ENCODE peak calls at places on chromosomes 7 and 10, in four cellular contexts. One of them, this sample, is unnamed.

GRCh38 chr10:116470071-116470470 is 42.4 kb downstream of the PNLIPRP3 start:
- DNase-seq in A549: no peak
- DNase-seq in HepG2: no peak
- DNase-seq in K562: no peak
- DNase-seq in this sample: no peak

GRCh38 chr7:39084344-39084743 is 106.6 kb downstream of the POU6F2 start:
- DNase-seq in HepG2: peak; percentile 2
- DNase-seq in K562: no peak
- DNase-seq in A549: no peak
- DNase-seq in this sample: no peak

GRCh38 chr10:91391915-91392314 is 18.2 kb upstream of the HECTD2 start:
- DNase-seq in K562: no peak
- DNase-seq in HepG2: no peak
- DNase-seq in A549: no peak
- DNase-seq in this sample: no peak

GRCh38 chr7:156473476-156474240 is 166.9 kb upstream of the RNF32 start:
- DNase-seq in A549: peak; percentile 53
- DNase-seq in HepG2: peak; percentile 25
- DNase-seq in K562: peak; percentile 57
- DNase-seq in this sample: peak; percentile 19

GRCh38 chr7:88322151-88322550 is 15.5 kb upstream of the STEAP4 start:
- DNase-seq in A549: no peak
- DNase-seq in K562: no peak
- DNase-seq in HepG2: no peak
- DNase-seq in this sample: no peak

GRCh38 chr10:30371954-30372353 is 22.9 kb upstream of the MTPAP start:
- DNase-seq in K562: no peak
- DNase-seq in HepG2: no peak
- DNase-seq in A549: peak; percentile 45
- DNase-seq in this sample: no peak

GRCh38 chr7:15504376-15504775 is 57.4 kb downstream of the AGMO start:
- DNase-seq in K562: no peak
- DNase-seq in A549: no peak
- DNase-seq in HepG2: no peak
- DNase-seq in this sample: no peak

GRCh38 chr10:96987842-96988175 is 155.7 kb downstream of the LCOR start:
- DNase-seq in HepG2: no peak
- DNase-seq in K562: no peak
- DNase-seq in A549: no peak
- DNase-seq in this sample: peak; percentile 59

GRCh38 chr10:129949411-129950335 is 14.4 kb downstream of the EBF3 start:
- DNase-seq in A549: no peak
- DNase-seq in K562: no peak
- DNase-seq in HepG2: no peak
- DNase-seq in this sample: peak; percentile 26

GRCh38 chr7:101170617-101171441 is 5.5 kb upstream of the VGF start:
- DNase-seq in A549: no peak
- DNase-seq in HepG2: no peak
- DNase-seq in K562: no peak
- DNase-seq in this sample: no peak

GRCh38 chr7:49417034-49417433 is 356.4 kb upstream of the VWC2 start:
- DNase-seq in HepG2: no peak
- DNase-seq in K562: no peak
- DNase-seq in A549: no peak
- DNase-seq in this sample: no peak

GRCh38 chr10:120495226-120495625 is 38.2 kb downstream of the PLPP4 start:
- DNase-seq in K562: no peak
- DNase-seq in A549: no peak
- DNase-seq in HepG2: no peak
- DNase-seq in this sample: no peak

GRCh38 chr7:144050093-144050492 is 1.3 kb downstream of the OR2A5 start:
- DNase-seq in HepG2: no peak
- DNase-seq in K562: no peak
- DNase-seq in A549: no peak
- DNase-seq in this sample: no peak

GRCh38 chr7:144048648-144049047 is at the start of gene OR2A5:
- DNase-seq in A549: no peak
- DNase-seq in HepG2: no peak
- DNase-seq in K562: no peak
- DNase-seq in this sample: no peak
- TF ChIP-seq MAZ in A549: no peak
- TF ChIP-seq MAZ in HepG2: no peak
- TF ChIP-seq MAZ in K562: no peak
- TF ChIP-seq MAZ in this sample: no peak

DNA sequence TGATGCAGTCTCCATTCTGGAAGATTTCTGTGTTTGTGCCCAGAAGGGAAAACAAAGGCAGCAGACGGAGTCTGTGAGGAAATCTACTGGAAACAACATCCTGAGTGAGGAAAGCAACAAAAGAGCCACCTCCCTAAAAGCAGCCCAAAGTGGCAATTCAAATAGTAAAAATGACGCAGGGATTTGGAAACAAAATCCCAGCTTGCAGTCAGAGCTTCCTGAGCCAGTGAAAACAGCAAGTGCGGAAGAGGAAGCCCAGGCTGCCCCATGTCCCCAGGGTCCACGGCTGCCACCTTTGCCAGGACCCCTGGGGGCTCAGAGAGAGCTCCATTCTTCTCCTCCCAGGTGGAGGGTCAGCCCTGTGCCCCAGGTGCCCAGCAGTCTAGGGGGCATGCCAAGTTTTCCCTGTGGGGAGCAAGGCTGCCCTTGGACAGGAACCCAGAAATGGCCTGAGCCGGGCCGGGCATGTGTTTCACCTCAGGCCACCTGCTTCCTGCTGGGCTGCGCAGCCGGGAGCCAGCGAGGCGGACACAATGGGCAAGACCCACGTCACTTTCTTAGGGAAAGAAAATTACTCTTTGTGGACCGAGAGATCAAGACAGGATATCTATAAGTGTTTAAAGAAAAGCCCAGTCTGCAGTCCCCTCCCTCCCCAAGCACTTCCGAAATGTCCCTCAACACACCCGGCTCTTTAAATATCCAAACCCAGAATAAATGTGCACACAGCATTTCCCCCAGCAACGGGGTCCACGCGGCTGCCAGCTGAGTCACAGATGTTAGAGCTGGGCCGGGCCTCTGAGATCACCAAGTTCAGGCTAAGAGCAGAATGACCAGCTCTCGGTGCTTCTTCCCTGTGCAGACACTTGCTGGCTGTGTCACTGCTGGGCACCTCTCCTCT is 231.1 kb downstream of the ARHGAP12 start:
- DNase-seq in K562: no peak
- DNase-seq in A549: no peak
- DNase-seq in HepG2: no peak
- DNase-seq in this sample: peak; percentile 85
- TF ChIP-seq MAZ in K562: no peak
- TF ChIP-seq MAZ in A549: no peak
- TF ChIP-seq MAZ in HepG2: no peak
- TF ChIP-seq MAZ in this sample: no peak

GRCh38 chr7:43856996-43857395 is 12.3 kb downstream of the MRPS24 start:
- DNase-seq in A549: no peak
- DNase-seq in K562: no peak
- DNase-seq in HepG2: no peak
- DNase-seq in this sample: peak; percentile 58

GRCh38 chr7:43850348-43851116 is 18.8 kb downstream of the MRPS24 start:
- DNase-seq in HepG2: no peak
- DNase-seq in A549: no peak
- DNase-seq in K562: no peak
- DNase-seq in this sample: no peak

GRCh38 chr7:43855176-43855575 is 14.1 kb downstream of the MRPS24 start:
- DNase-seq in K562: no peak
- DNase-seq in A549: no peak
- DNase-seq in HepG2: no peak
- DNase-seq in this sample: no peak

GRCh38 chr7:43851796-43852195 is 17.5 kb downstream of the MRPS24 start:
- DNase-seq in HepG2: no peak
- DNase-seq in K562: no peak
- DNase-seq in A549: no peak
- DNase-seq in this sample: no peak

GRCh38 chr7:43856316-43856715 is 13.0 kb downstream of the MRPS24 start:
- DNase-seq in HepG2: no peak
- DNase-seq in K562: no peak
- DNase-seq in A549: no peak
- DNase-seq in this sample: no peak
- TF ChIP-seq MAZ in HepG2: no peak
- TF ChIP-seq MAZ in K562: no peak
- TF ChIP-seq MAZ in A549: no peak
- TF ChIP-seq MAZ in this sample: no peak

GRCh38 chr10:62459500-62459899 is 85.3 kb downstream of the ZNF365 start:
- DNase-seq in A549: no peak
- DNase-seq in HepG2: no peak
- DNase-seq in K562: no peak
- DNase-seq in this sample: no peak
- TF ChIP-seq MAZ in A549: no peak
- TF ChIP-seq MAZ in HepG2: no peak
- TF ChIP-seq MAZ in K562: no peak
- TF ChIP-seq MAZ in this sample: no peak

GRCh38 chr7:115410427-115410805 is 488.5 kb downstream of the MDFIC start:
- DNase-seq in HepG2: no peak
- DNase-seq in A549: no peak
- DNase-seq in K562: no peak
- DNase-seq in this sample: no peak
- TF ChIP-seq MAZ in HepG2: no peak
- TF ChIP-seq MAZ in A549: no peak
- TF ChIP-seq MAZ in K562: no peak
- TF ChIP-seq MAZ in this sample: no peak

GRCh38 chr7:335358-336148 is 45.6 kb downstream of the FOXL3 start:
- DNase-seq in A549: no peak
- DNase-seq in K562: no peak
- DNase-seq in HepG2: no peak
- DNase-seq in this sample: no peak

GRCh38 chr7:338295-339061 is 48.5 kb downstream of the FOXL3 start:
- DNase-seq in K562: no peak
- DNase-seq in HepG2: no peak
- DNase-seq in A549: no peak
- DNase-seq in this sample: no peak

GRCh38 chr7:337567-337951 is 47.6 kb downstream of the FOXL3 start:
- DNase-seq in HepG2: no peak
- DNase-seq in K562: no peak
- DNase-seq in A549: no peak
- DNase-seq in this sample: no peak

GRCh38 chr7:339062-339342 is 49.0 kb downstream of the FOXL3 start:
- DNase-seq in A549: no peak
- DNase-seq in HepG2: no peak
- DNase-seq in K562: no peak
- DNase-seq in this sample: no peak

DNA sequence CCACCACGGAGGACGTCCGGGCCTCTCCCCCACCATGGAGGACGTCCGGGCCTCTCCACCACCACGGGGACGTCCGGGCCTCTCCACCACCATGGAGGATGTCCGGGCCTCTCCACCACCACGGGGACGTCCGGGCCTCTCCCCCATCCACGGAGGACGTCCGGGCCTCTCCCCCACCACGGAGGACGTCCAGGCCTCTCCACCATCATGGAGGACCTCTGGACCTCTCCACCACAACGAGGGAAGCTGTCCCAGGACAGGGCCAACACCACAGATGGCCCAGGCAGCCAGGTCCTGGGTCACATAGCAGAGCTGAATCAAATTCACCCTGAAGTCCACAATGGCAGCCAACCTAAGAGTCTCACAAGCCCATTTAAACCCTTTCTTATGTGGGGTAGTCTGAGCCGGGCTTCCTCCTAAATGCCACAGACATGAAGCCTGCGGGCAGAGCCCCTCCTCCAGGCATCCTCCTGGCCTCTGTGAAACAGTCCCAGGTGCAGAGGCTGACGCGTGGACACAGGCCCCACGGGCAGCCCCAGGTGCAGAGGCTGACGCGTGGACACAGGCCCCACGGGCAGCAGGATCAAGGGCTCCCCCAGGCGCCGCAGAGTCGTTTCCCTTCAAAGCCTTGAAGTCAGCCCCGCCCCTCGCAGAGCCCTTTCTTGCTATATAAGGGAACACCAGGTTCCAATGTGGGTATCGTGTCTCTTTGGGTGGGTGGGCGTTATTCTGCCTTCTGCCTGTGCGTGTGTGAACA is 47.0 kb downstream of the FOXL3 start:
- DNase-seq in HepG2: no peak
- DNase-seq in A549: no peak
- DNase-seq in K562: no peak
- DNase-seq in this sample: no peak
- TF ChIP-seq MAZ in HepG2: no peak
- TF ChIP-seq MAZ in A549: no peak
- TF ChIP-seq MAZ in K562: no peak
- TF ChIP-seq MAZ in this sample: no peak

GRCh38 chr7:90216080-90216674 is 4.6 kb downstream of the STEAP2 start:
- DNase-seq in K562: no peak
- DNase-seq in HepG2: no peak
- DNase-seq in A549: no peak
- DNase-seq in this sample: no peak
- TF ChIP-seq MAZ in K562: no peak
- TF ChIP-seq MAZ in HepG2: no peak
- TF ChIP-seq MAZ in A549: no peak
- TF ChIP-seq MAZ in this sample: no peak

This sample was measured in IMR-90.